ENCODE peak calls at places on chromosomes 7 and 10, in eight cellular contexts. H is astrocyte of the cerebellum; U is foreskin keratinocyte; N is stimulated activated CD4-positive, alpha-beta T cell treated with anti-CD3 and anti-CD28 coated beads, Interleukin-1b, Interleukin-23, amount 100 ng/mL, for 24 hours; W is choroid plexus epithelial cell; S is ureter; E is NCI-H345; D is Panc1. A is an unnamed sample.

GRCh38 chr10:75617485-75618155 is 186.2 kb downstream of the LRMDA start:
- DNase-seq in H (no peak), U (no peak), N (no peak), W (no peak), S (no peak), E (no peak), D (no peak), A (no peak)

GRCh38 chr10:132357286-132358058 is 25.5 kb downstream of the LRRC27 start:
- DNase-seq in H (no peak), U (no peak), N (no peak), W (no peak), S (no peak), E (no peak), D (no peak), A (no peak)

GRCh38 chr7:148419856-148420508 is 170.6 kb upstream of the C7orf33 start:
- DNase-seq in H (no peak), U (no peak), N (no peak), W (no peak), S (no peak), E (no peak), D (no peak), A (no peak)

GRCh38 chr10:4656576-4657194 is 169.3 kb upstream of the AKR1E2 start:
- DNase-seq in H (peak), U (no peak), N (no peak), W (peak), S (peak), E (peak), D (no peak), A (peak)

GRCh38 chr10:87657370-87657769 is 2.3 kb upstream of the PAPSS2 start:
- DNase-seq in H (no peak), U (no peak), N (no peak), W (peak), S (no peak), E (no peak), D (no peak), A (no peak)

GRCh38 chr10:91758303-91759146 is 39.7 kb upstream of the TNKS2 start:
- DNase-seq in H (peak), U (peak), N (no peak), W (peak), S (no peak), E (peak), D (peak), A (peak)

GRCh38 chr7:100583132-100584045 is 2.5 kb downstream of the LRCH4 start:
- DNase-seq in H (no peak), U (no peak), N (peak), W (peak), S (no peak), E (no peak), D (no peak), A (peak)

GRCh38 chr7:95481768-95482167 is 4.0 kb upstream of the ASB4 start:
- DNase-seq in H (no peak), U (no peak), N (no peak), W (no peak), S (no peak), E (no peak), D (no peak), A (no peak)

GRCh38 chr7:139075871-139076686 is 33.4 kb downstream of the ZC3HAV1 start:
- DNase-seq in H (no peak), U (no peak), N (no peak), W (no peak), S (no peak), E (no peak), D (no peak), A (no peak)

GRCh38 chr7:30929686-30930085 is 18.0 kb downstream of the AQP1 start:
- DNase-seq in H (no peak), U (no peak), N (no peak), W (no peak), S (no peak), E (no peak), D (no peak), A (peak)

GRCh38 chr10:77586719-77587423 is 50.7 kb downstream of the KCNMA1 start:
- DNase-seq in H (peak), U (no peak), N (no peak), W (peak), S (peak), E (no peak), D (no peak), A (no peak)

GRCh38 chr10:79024296-79024695 is 44.5 kb upstream of the ZMIZ1 start:
- DNase-seq in H (no peak), U (no peak), N (no peak), W (no peak), S (no peak), E (no peak), D (no peak), A (no peak)

GRCh38 chr7:157017149-157017548 is 6.7 kb upstream of the MNX1 start:
- DNase-seq in H (no peak), U (no peak), N (no peak), W (no peak), S (no peak), E (no peak), D (no peak), A (no peak)

GRCh38 chr10:42975005-42975493 is 101.8 kb upstream of the RET start:
- DNase-seq in H (no peak), U (no peak), N (no peak), W (no peak), S (peak), E (no peak), D (no peak), A (no peak)

GRCh38 chr7:154953006-154953684 is 49.8 kb downstream of the PAXIP1 start:
- DNase-seq in H (no peak), U (peak), N (peak), W (peak), S (no peak), E (peak), D (peak), A (no peak)

GRCh38 chr10:34994565-34995142 is 95.5 kb downstream of the CUL2 start:
- DNase-seq in H (peak), U (peak), N (peak), W (peak), S (peak), E (peak), D (no peak), A (no peak)

GRCh38 chr7:106770191-106770590 is 94.9 kb upstream of the PIK3CG start:
- DNase-seq in H (peak), U (peak), N (no peak), W (peak), S (no peak), E (no peak), D (no peak), A (no peak)

GRCh38 chr10:124474502-124475070 is 13.0 kb downstream of the LHPP start:
- DNase-seq in H (no peak), U (no peak), N (no peak), W (no peak), S (no peak), E (peak), D (no peak), A (no peak)

GRCh38 chr10:101444058-101444457 is 90.1 kb downstream of the BTRC start:
- DNase-seq in H (no peak), U (peak), N (no peak), W (peak), S (no peak), E (no peak), D (no peak), A (no peak)

GRCh38 chr10:33791295-33791694 is 456.8 kb upstream of the NRP1 start:
- DNase-seq in H (no peak), U (no peak), N (no peak), W (no peak), S (no peak), E (no peak), D (no peak), A (no peak)

GRCh38 chr7:110637252-110637651 is 453.7 kb upstream of the LRRN3 start:
- DNase-seq in H (no peak), U (no peak), N (no peak), W (no peak), S (no peak), E (no peak), D (no peak), A (no peak)

GRCh38 chr7:101728888-101729883 is 88.2 kb upstream of the CUX1 start:
- DNase-seq in H (peak), U (peak), N (no peak), W (peak), S (peak), E (no peak), D (no peak), A (no peak)

GRCh38 chr10:124649209-124649608 is 95.0 kb downstream of the FAM53B start:
- DNase-seq in H (no peak), U (no peak), N (no peak), W (peak), S (peak), E (no peak), D (no peak), A (no peak)